ENCODE peak calls at places on chromosome 11, in eight cellular contexts. V is left colon; M is mucosa of gallbladder; O is OCI-LY7; Y is hypothalamus; F is K562; C is activated CD4-positive, alpha-beta T cell treated with anti-CD3 and anti-CD28 coated beads, Interleukin-2, amount 10 ng/mL, durations not matched to agents 7 days and 5 days; H is stimulated activated CD4-positive, alpha-beta T cell treated with anti-CD3 and anti-CD28 coated beads, Interleukin-1b, Interleukin-23, amount 100 ng/mL, for 24 hours. J is an unnamed sample.

GRCh38 chr11:126140932-126141291 is 70.5 kb downstream of the RPUSD4 start:
- DNase-seq in V (peak; percentile 64), H (no peak), M (peak; percentile 65), C (no peak), Y (peak; percentile 3), F (no peak), O (no peak), J (no peak)

GRCh38 chr11:129639300-129639699 is 176.3 kb upstream of the TMEM45B start:
- DNase-seq in F (no peak), M (no peak), Y (no peak), O (no peak), V (no peak), C (no peak), H (no peak), J (no peak)

GRCh38 chr11:74822187-74822586 is 73.5 kb downstream of the RNF169 start:
- DNase-seq in F (no peak), H (no peak), M (no peak), Y (no peak), C (no peak), O (no peak), V (no peak), J (no peak)

GRCh38 chr11:10208045-10208674 is 85.9 kb downstream of the SBF2 start:
- DNase-seq in H (no peak), F (peak; percentile 41), C (no peak), M (no peak), O (peak; percentile 72), V (no peak), Y (no peak), J (no peak)

GRCh38 chr11:77510095-77510494 is 36.2 kb upstream of the PAK1 start:
- DNase-seq in Y (no peak), C (no peak), M (no peak), O (no peak), V (no peak), H (no peak), F (no peak), J (no peak)

GRCh38 chr11:87127131-87127530 is 89.4 kb downstream of the TMEM135 start:
- DNase-seq in V (no peak), Y (no peak), F (no peak), O (no peak), M (no peak), C (no peak), H (no peak), J (no peak)

GRCh38 chr11:15967166-15967565 is 389.2 kb downstream of the SOX6 start:
- DNase-seq in O (no peak), V (peak; percentile 68), M (peak; percentile 46), Y (no peak), H (no peak), C (no peak), F (peak; percentile 47), J (no peak)

GRCh38 chr11:72174299-72175070 is 17.5 kb upstream of the FOLR1 start:
- DNase-seq in F (no peak), V (peak; percentile 78), O (no peak), Y (no peak), M (peak; percentile 23), C (no peak), H (no peak), J (no peak)

GRCh38 chr11:26228778-26229177 is 103.2 kb upstream of the ANO3 start:
- DNase-seq in M (no peak), Y (no peak), H (no peak), F (no peak), V (no peak), C (no peak), O (no peak), J (no peak)

J was measured in activated naive CD8-positive, alpha-beta T cell treated with anti-CD3 and anti-CD28 coated beads, Interleukin-2, amount 50 U/mL, for 16 hours.